ENCODE peak calls at places on chromosomes 2 and 18, in nine cellular contexts. Y is left ventricle myocardium inferior; J is mammary epithelial cell; T is gastrocnemius medialis; U is tibial nerve; Q is adrenal gland; Z is CD8-positive, alpha-beta T cell; N is kidney epithelial cell; I is tibial artery. E is an unnamed sample. For H3K27me3, the result is how much of the 10 kb centered on the place peaks cover.

GRCh38 chr2:1068832-1069231 is 118.2 kb downstream of the SNTG2 start:
- DNase-seq in Y (no peak), J (no peak), T (no peak), U (no peak), Q (no peak), Z (no peak), N (no peak), I (no peak), E (no peak)

GRCh38 chr2:145601306-145601925 is 1081.5 kb upstream of the ZEB2 start:
- DNase-seq in Y (no peak), J (no peak), T (no peak), U (no peak), Q (no peak), Z (no peak), N (no peak), I (no peak), E (no peak)

GRCh38 chr2:62443886-62444285 is 62.1 kb downstream of the TMEM17 start:
- DNase-seq in Y (no peak), J (no peak), T (no peak), U (no peak), Q (no peak), Z (no peak), N (no peak), I (no peak), E (no peak)

GRCh38 chr2:54103454-54104314 is 11.7 kb upstream of the ACYP2 start:
- DNase-seq in Y (no peak), J (peak), T (no peak), U (no peak), Q (peak), Z (peak), N (no peak), I (peak), E (peak)

GRCh38 chr2:127707890-127708648 is 6.8 kb downstream of the SFT2D3 start:
- DNase-seq in Y (no peak), J (peak), T (no peak), U (no peak), Q (peak), Z (no peak), N (no peak), I (no peak), E (peak)

GRCh38 chr2:154546341-154546740 is 152.2 kb upstream of the KCNJ3 start:
- DNase-seq in Y (no peak), J (no peak), T (no peak), U (no peak), Q (no peak), Z (no peak), N (no peak), I (no peak), E (no peak)

GRCh38 chr2:19073522-19073921 is 284.9 kb downstream of the OSR1 start:
- DNase-seq in Y (peak), J (peak), T (peak), U (no peak), Q (no peak), Z (no peak), N (peak), I (no peak), E (peak)

GRCh38 chr18:79749251-79750191 is 48.2 kb upstream of the KCNG2 start:
- DNase-seq in Y (no peak), J (no peak), T (no peak), U (no peak), Q (no peak), Z (no peak), N (no peak), I (peak), E (peak)

GRCh38 chr2:153543639-153544071 is 65.1 kb upstream of the RPRM start:
- DNase-seq in Y (no peak), J (no peak), T (no peak), U (no peak), Q (no peak), Z (no peak), N (peak), I (no peak), E (no peak)

GRCh38 chr2:118861242-118861641 is 13.8 kb upstream of the EN1 start:
- DNase-seq in Y (no peak), J (no peak), T (no peak), U (no peak), Q (no peak), Z (no peak), N (no peak), I (no peak), E (no peak)

GRCh38 chr2:226673314-226673723 is 126.3 kb downstream of the IRS1 start:
- DNase-seq in Y (no peak), J (peak), T (peak), U (no peak), Q (peak), Z (no peak), N (no peak), I (no peak), E (peak)

GRCh38 chr2:206213514-206213845 is 53.8 kb downstream of the EEF1B2 start:
- DNase-seq in Y (no peak), J (no peak), T (no peak), U (no peak), Q (no peak), Z (no peak), N (no peak), I (no peak), E (no peak)

GRCh38 chr18:37421349-37422080 is 144.1 kb downstream of the CELF4 start:
- DNase-seq in Y (no peak), J (no peak), T (no peak), U (no peak), Q (peak), Z (no peak), N (no peak), I (no peak), E (no peak)

GRCh38 chr18:26646897-26647296 is 98.5 kb upstream of the KCTD1 start:
- DNase-seq in Y (no peak), J (peak), T (no peak), U (no peak), Q (no peak), Z (no peak), N (no peak), I (no peak), E (no peak)

GRCh38 chr18:76678248-76678647 is 144.1 kb upstream of the ZNF236 start:
- DNase-seq in Y (no peak), J (no peak), T (no peak), U (no peak), Q (no peak), Z (no peak), N (no peak), I (peak), E (no peak)

GRCh38 chr2:18518116-18519111 is 42.0 kb downstream of the RDH14 start:
- DNase-seq in Y (no peak), J (no peak), T (no peak), U (no peak), Q (no peak), Z (no peak), N (no peak), I (no peak), E (peak)

GRCh38 chr2:200901459-200902072 is 12.4 kb downstream of the NIF3L1 start:
- DNase-seq in Y (no peak), J (peak), T (peak), U (peak), Q (peak), Z (peak), N (peak), I (no peak), E (peak)

GRCh38 chr2:59180111-59180510 is 939.0 kb upstream of the FANCL start:
- DNase-seq in Y (no peak), J (no peak), T (no peak), U (no peak), Q (peak), Z (no peak), N (no peak), I (no peak), E (no peak)

GRCh38 chr2:59183070-59183469 is 941.9 kb upstream of the FANCL start:
- DNase-seq in Y (no peak), J (no peak), T (no peak), U (no peak), Q (no peak), Z (no peak), N (no peak), I (no peak), E (no peak)

GRCh38 chr2:59181347-59181746 is 940.2 kb upstream of the FANCL start:
- DNase-seq in Y (no peak), J (no peak), T (no peak), U (no peak), Q (no peak), Z (no peak), N (no peak), I (no peak), E (no peak)

GRCh38 chr2:59184281-59185020 is 943.3 kb upstream of the FANCL start:
- DNase-seq in Y (no peak), J (no peak), T (no peak), U (no peak), Q (no peak), Z (no peak), N (no peak), I (no peak), E (no peak)

GRCh38 chr2:59182249-59182648 is 941.1 kb upstream of the FANCL start:
- DNase-seq in Y (no peak), J (no peak), T (no peak), U (no peak), Q (no peak), Z (no peak), N (no peak), I (no peak), E (peak)
- TF ChIP-seq CTCF in Y (peak), J (peak), T (no peak), U (no peak), Q (peak), Z (no peak), N (peak), I (no peak), E (peak)

GRCh38 chr2:47568164-47568861 is 165.4 kb downstream of the MSH2 start:
- DNase-seq in Y (no peak), J (no peak), T (no peak), U (no peak), Q (no peak), Z (no peak), N (no peak), I (no peak), E (no peak)
- H3K27me3 ChIP-seq in Y (half or more), J (under half), T (half or more), U (under half), Q (half or more), Z (under half), N (half or more), I (half or more), E (half or more)

DNA sequence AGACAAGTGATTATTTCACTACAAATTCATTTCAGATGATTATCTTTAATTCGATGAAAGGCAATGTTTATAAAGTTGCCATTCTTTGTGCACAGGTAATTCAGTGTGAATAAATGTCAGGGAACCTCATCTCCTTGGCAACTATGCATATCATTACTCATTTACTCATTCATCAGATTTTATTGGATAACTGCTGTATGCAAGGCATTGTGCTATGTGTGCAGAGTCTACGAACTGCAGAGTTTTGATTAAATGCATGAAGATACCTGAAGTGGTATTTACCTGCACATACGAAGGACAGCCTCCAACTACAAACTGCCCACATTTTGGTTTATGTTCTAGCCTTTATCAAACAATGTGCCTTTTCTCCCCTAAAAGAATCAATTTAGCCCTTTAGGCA is 3.5 kb downstream of the RND3 start:
- DNase-seq in Y (no peak), J (peak), T (no peak), U (no peak), Q (no peak), Z (no peak), N (no peak), I (no peak), E (no peak)
- H3K4me3 ChIP-seq in Y (peak), J (peak), T (peak), U (peak), Q (no peak), Z (no peak), N (peak), I (peak), E (peak)

DNA sequence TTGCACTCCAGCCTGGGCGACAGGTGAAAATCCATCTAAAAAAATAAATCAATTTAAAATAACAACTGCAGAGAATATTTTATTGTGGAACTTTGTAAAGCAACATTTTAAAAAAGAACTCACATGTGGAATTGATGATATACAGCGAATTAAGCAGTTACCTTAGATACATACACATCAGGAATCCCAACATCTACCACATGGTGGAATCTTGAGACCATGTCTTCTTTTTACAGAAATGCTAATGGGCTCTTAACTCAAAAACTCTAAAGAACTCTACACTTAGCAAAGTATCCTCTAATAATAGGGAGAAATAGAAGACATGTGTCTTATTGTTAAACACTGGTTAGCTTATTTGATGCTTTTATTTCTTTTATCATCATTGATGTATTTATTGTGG is 373.6 kb downstream of the CDH7 start:
- DNase-seq in Y (no peak), J (no peak), T (no peak), U (no peak), Q (no peak), Z (no peak), N (no peak), I (no peak), E (no peak)
- TF ChIP-seq CTCF in Y (peak), J (peak), T (no peak), U (no peak), Q (peak), Z (no peak), N (no peak), I (no peak), E (no peak)

DNA sequence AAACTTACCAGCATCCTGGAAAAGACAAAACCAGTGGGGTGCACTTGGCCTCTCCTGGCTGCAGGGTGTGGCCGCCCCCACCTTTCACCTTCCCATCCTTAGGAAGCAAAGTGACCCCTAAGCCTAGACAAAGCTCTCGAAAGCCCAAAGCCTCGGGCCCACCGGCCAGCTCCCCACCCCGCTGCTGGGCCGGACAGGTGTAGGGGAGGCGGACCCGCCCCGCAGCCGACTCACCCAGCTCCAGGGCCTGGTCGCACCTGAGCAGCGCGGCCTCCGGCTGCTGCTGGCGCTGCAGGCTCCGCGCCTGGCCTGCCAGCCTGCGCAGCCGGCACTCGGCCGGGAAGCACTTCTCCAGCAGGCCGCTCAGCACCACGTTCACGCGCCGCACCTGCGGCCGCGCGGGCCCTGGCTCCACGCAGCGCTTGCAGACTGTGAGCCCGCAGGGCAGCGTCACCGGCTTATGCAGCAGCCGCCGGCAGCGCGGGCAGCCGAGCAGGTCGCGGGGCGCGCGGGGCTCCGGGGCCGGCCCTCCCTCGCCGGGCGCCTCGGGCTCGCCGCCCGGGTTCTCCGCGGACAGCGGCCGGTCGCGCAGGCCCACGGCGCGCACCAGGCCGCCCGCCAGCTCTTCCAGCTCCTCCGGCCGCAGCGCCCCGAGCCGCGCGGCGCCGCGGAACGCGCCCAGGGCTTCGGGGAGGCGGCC is 970 bp downstream of the LONRF2 start:
- DNase-seq in Y (peak), J (peak), T (peak), U (no peak), Q (peak), Z (no peak), N (no peak), I (no peak), E (peak)
- H3K27me3 ChIP-seq in Y (under half), J (under half), T (under half), U (under half), Q (under half), Z (under half), N (under half), I (under half), E (under half)

GRCh38 chr2:233062946-233063268 is 2.8 kb downstream of the INPP5D start:
- DNase-seq in Y (no peak), J (no peak), T (no peak), U (no peak), Q (no peak), Z (no peak), N (no peak), I (no peak), E (no peak)
- H3K4me3 ChIP-seq in Y (peak), J (no peak), T (no peak), U (peak), Q (no peak), Z (peak), N (no peak), I (no peak), E (no peak)

GRCh38 chr2:241064802-241065354 is 37.2 kb downstream of the MTERF4 start:
- DNase-seq in Y (no peak), J (no peak), T (no peak), U (peak), Q (no peak), Z (no peak), N (no peak), I (no peak), E (no peak)

GRCh38 chr2:241066893-241067341 is 35.2 kb downstream of the MTERF4 start:
- DNase-seq in Y (no peak), J (no peak), T (no peak), U (peak), Q (no peak), Z (no peak), N (no peak), I (no peak), E (peak)

GRCh38 chr2:241065355-241065803 is 36.7 kb downstream of the MTERF4 start:
- DNase-seq in Y (no peak), J (no peak), T (no peak), U (no peak), Q (no peak), Z (no peak), N (no peak), I (no peak), E (no peak)

GRCh38 chr2:241067501-241068135 is 34.5 kb downstream of the MTERF4 start:
- DNase-seq in Y (no peak), J (no peak), T (no peak), U (no peak), Q (no peak), Z (no peak), N (no peak), I (peak), E (no peak)

DNA sequence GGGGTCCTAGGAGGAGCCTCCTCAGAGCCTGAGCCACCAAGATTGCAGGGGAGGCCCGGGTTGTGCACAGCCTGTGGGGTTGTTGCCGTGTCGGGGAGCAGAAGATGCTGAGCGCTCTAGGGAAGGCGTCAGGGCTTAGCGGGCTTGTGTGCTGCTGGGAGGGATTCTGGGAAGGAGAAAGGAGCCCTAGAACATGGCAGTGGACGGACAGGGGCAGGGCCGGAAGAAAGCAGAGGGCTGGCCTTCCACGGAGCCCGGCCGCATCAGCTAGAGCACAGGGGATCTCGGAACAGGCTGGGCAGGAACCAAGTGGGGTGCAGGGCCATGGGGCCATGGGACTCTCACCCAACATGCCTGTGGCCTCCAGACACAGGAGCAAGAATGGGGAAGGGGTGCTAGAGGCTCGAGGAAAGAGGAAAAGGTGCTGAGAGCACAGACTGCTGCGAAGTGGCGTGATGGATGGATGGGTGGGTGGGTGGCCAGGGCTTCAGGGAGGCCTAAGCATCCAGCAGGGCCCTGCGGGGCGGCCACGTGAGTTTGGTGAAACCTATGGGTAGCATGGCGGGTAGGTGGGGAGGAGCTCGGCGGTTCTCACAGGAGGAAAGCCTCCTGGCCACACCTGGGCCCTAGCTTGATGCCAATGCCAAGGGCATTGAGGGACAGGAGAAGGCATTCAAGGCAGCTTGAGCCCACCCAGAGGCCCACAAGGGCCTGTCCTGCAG is 35.8 kb downstream of the MTERF4 start:
- DNase-seq in Y (no peak), J (no peak), T (no peak), U (no peak), Q (no peak), Z (no peak), N (no peak), I (no peak), E (no peak)
- TF ChIP-seq CTCF in Y (no peak), J (no peak), T (no peak), U (no peak), Q (no peak), Z (no peak), N (no peak), I (no peak), E (no peak)

GRCh38 chr18:11747731-11748130 is 58.7 kb downstream of the GNAL start:
- DNase-seq in Y (no peak), J (no peak), T (no peak), U (no peak), Q (no peak), Z (no peak), N (no peak), I (no peak), E (no peak)

GRCh38 chr18:11750171-11750570 is 61.1 kb downstream of the GNAL start:
- DNase-seq in Y (no peak), J (no peak), T (no peak), U (no peak), Q (no peak), Z (no peak), N (no peak), I (no peak), E (no peak)

GRCh38 chr18:11750581-11751304 is 61.7 kb downstream of the GNAL start:
- DNase-seq in Y (no peak), J (no peak), T (no peak), U (no peak), Q (no peak), Z (no peak), N (no peak), I (no peak), E (no peak)

GRCh38 chr18:11749305-11749704 is 60.2 kb downstream of the GNAL start:
- DNase-seq in Y (no peak), J (no peak), T (no peak), U (no peak), Q (no peak), Z (no peak), N (no peak), I (no peak), E (no peak)

GRCh38 chr18:11747286-11747685 is 58.2 kb downstream of the GNAL start:
- DNase-seq in Y (no peak), J (no peak), T (no peak), U (no peak), Q (no peak), Z (no peak), N (no peak), I (no peak), E (no peak)
- H3K27me3 ChIP-seq in Y (half or more), J (under half), T (under half), U (under half), Q (under half), Z (under half), N (under half), I (under half), E (under half)

E was measured in fibroblast of lung.